ENCODE peak calls at places on chromosomes 5 and 9, in seven cellular contexts. J is CD8-positive, alpha-beta memory T cell; L is uterus; H is upper lobe of left lung; V is BE2C; X is AG04450; Z is stomach. F is an unnamed sample.

GRCh38 chr5:137605377-137605776 is 106.3 kb upstream of the SPOCK1 start:
- DNase-seq in J (no peak), L (no peak), H (no peak), V (no peak), X (no peak), Z (no peak), F (peak; percentile 21)

GRCh38 chr5:126680215-126680817 is 79.6 kb downstream of the PHAX start:
- DNase-seq in J (no peak), L (no peak), H (no peak), V (peak; percentile 74), X (no peak), Z (no peak), F (peak; percentile 32)

GRCh38 chr5:61089351-61089750 is 72.9 kb downstream of the SMIM15 start:
- DNase-seq in J (no peak), L (no peak), H (no peak), V (no peak), X (no peak), Z (no peak), F (no peak)

GRCh38 chr5:173246135-173246495 is 11.1 kb upstream of the NKX2-5 start:
- DNase-seq in J (no peak), L (no peak), H (peak; percentile 30), V (no peak), X (no peak), Z (no peak), F (no peak)

GRCh38 chr5:9622891-9623547 is 7.1 kb downstream of the TAS2R1 start:
- DNase-seq in J (no peak), L (no peak), H (no peak), V (no peak), X (peak; percentile 73), Z (no peak), F (peak; percentile 84)

GRCh38 chr5:76831108-76831447 is 12.2 kb downstream of the F2RL1 start:
- DNase-seq in J (no peak), L (no peak), H (no peak), V (no peak), X (no peak), Z (peak; percentile 46), F (peak; percentile 96)

GRCh38 chr5:121273818-121274433 is 577.8 kb upstream of the FTMT start:
- DNase-seq in J (no peak), L (no peak), H (no peak), V (peak; percentile 43), X (peak; percentile 60), Z (no peak), F (peak; percentile 59)

GRCh38 chr9:78326564-78326963 is 29.6 kb downstream of the PSAT1 start:
- DNase-seq in J (no peak), L (no peak), H (no peak), V (no peak), X (no peak), Z (no peak), F (no peak)

GRCh38 chr5:128537306-128537998 is 593 bp downstream of the FBN2 start:
- DNase-seq in J (no peak), L (peak; percentile 36), H (peak; percentile 87), V (no peak), X (no peak), Z (no peak), F (peak; percentile 34)

GRCh38 chr9:91425270-91425669 is 1.6 kb upstream of the NFIL3 start:
- DNase-seq in J (no peak), L (no peak), H (no peak), V (no peak), X (no peak), Z (no peak), F (no peak)

GRCh38 chr5:112210430-112211005 is 208.6 kb downstream of the EPB41L4A start:
- DNase-seq in J (no peak), L (no peak), H (no peak), V (peak; percentile 54), X (no peak), Z (peak; percentile 58), F (peak; percentile 9)

DNA sequence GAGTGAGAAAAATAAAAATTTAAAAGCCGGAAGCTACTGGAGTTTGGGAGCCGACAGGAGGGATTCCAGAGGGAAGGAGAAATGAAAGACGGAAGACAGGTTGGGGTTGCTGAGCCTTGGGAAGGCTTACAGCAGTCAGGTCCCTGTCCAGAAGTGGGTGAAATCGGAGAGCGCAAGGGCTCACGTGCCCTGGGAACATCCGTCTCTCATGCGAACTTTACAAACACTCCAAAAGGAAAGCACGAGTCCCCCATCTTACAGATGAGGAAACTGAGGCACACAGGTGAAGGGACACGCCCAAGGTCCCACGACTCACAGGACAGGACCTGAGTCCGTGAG is 351 bp upstream of the OLFML2A start:
- DNase-seq in J (no peak), L (no peak), H (no peak), V (no peak), X (no peak), Z (no peak), F (no peak)
- H3K4me3 ChIP-seq in J (peak overlapping the region; percentile 26), L (peak overlapping the region; percentile 80), H (peak overlapping the region; percentile 9), V (peak overlapping the region; percentile 3), X (peak overlapping the region; percentile 64), Z (peak overlapping the region; percentile 58), F (peak overlapping the region; percentile 52)

DNA sequence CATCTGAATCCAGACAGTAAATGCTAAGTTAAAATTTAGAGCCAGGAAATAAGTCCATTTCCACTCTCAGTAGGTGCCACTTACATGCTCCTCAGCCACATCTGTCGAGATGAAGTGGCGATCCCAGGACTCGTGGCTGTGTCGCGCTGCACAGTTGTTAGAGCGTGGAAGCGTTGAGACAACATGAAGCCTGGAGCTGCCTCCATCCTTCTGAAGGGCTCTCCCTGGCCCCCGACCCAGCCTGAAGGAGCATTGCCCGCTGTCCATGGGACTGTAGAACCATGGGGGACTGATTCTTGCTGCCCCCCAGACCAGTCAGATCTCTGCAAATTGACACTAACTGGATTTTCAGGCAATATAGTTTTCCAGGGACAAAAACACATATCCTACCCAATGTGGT is 58.9 kb downstream of the IRX1 start:
- DNase-seq in J (no peak), L (no peak), H (no peak), V (no peak), X (no peak), Z (no peak), F (no peak)
- H3K9me3 ChIP-seq in J (no peaks in the 10 kb centered on the region), L (no peaks in the 10 kb centered on the region), H (no peaks in the 10 kb centered on the region), V (no peaks in the 10 kb centered on the region), X (peaks cover 54% of the 10 kb centered on the region), Z (no peaks in the 10 kb centered on the region), F (peaks cover 3% of the 10 kb centered on the region)

GRCh38 chr9:130660683-130661460 is 3.5 kb upstream of the PRDM12 start:
- DNase-seq in J (no peak), L (no peak), H (peak; percentile 82), V (no peak), X (no peak), Z (no peak), F (no peak)
- H3K4me3 ChIP-seq in J (no peak overlapping the region), L (peak overlapping the region; percentile 11), H (no peak overlapping the region), V (peak overlapping the region; percentile 8), X (no peak overlapping the region), Z (peak overlapping the region; percentile 38), F (no peak overlapping the region)

DNA sequence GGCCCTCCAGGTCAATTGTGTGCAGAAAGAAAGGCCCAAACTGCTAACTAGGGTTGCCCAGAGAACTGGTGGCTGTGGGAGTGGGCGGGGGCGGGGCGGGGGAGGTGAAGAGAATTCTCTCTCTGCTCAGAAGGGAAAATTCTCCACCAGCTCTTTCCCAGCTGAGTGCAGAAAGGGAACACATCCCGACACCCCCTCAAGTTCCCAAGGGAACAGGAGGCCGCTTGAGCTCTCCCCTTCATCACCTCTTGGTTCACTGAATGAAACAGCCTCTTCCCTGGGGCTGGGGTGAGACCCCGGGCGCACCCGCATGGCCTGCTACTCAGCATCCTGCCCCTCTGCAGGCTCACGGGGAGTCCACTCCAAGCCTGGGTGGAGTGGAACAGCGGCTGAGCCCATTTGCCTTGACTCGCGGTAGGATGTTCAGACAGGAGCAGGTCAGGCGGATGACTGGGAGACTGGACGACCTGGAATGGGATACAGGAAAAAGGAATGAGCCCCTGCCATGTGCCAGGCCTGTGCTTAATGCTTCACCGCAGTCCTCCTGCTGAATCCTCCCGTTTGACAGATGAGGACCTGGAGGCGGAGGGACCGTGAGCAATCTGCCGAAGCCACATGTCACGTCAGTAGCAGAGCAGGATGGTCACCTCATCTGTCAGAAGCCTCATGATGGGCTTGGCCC is 93.8 kb upstream of the FANCC start:
- DNase-seq in J (no peak), L (no peak), H (peak; percentile 61), V (no peak), X (no peak), Z (no peak), F (no peak)
- H3K9me3 ChIP-seq in J (no peaks in the 10 kb centered on the region), L (no peaks in the 10 kb centered on the region), H (no peaks in the 10 kb centered on the region), V (no peaks in the 10 kb centered on the region), X (no peaks in the 10 kb centered on the region), Z (no peaks in the 10 kb centered on the region), F (no peaks in the 10 kb centered on the region)

DNA sequence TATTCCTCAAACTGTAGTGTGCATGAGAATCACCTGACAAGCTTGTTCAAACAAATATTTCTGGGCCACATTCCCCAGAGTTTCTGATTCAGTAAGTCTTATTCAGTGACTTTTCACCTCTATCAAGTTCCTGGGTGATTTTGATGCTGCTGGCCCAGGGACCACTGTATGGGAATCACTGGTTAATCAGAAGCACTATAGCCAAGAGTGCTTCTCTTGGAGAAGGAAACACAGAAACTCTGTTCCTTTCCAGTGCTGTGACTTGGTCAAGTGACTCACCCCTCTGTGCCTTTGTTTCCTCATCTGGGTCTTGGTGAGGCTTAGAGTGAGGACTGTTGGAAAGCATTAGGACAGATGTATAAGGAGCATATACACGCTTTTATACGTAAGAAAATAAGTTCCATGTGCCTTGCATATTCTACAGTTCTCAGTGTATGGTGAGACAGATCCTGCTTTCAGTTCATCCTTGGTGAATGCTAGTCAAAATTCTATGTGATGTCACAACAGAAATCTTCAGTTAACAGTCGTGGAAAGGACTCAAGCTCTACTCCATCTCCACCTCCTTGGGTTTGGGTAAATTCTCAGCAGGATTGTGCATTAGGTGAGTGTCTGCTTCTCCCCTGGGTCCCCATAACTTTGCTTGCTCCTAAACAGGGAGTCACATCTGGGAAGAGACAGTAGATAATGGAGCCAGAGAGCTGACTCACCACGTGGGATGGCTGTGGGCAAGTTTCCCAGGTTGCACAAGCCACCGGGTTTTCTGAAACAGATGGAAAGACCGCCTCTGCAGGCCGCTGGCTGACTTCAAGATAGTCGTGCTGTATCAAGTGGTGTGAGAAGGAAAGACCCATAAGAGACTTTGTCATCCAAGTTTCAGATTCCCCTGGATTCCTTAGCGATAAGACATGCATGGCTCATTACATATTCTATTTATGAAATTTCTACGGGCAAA is 117.0 kb downstream of the NXNL2 start:
- DNase-seq in J (no peak), L (peak; percentile 95), H (no peak), V (peak; percentile 65), X (peak; percentile 94), Z (peak; percentile 51), F (peak; percentile 98)
- H3K4me3 ChIP-seq in J (no peak overlapping the region), L (no peak overlapping the region), H (no peak overlapping the region), V (no peak overlapping the region), X (peak overlapping the region; percentile 37), Z (no peak overlapping the region), F (peak overlapping the region; percentile 19)

DNA sequence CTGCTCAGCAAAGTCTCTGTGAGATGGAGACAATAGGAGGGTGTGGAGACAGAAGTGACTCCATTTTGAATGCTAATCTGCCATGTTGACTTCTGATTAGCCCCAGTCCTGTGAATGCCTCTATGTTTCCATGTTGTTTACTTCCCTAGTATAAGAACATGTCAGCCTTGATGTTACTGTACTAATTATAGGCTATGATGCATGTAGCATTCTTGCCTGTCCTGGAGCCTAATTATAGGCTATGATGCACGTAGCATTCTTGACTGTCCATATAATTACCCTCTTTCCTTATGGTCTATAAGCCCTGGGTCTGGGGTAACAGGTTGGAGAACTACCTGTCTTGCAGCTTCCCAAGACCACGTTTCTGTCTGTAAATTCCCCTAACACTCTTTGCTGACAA is 353.3 kb upstream of the CLINT1 start:
- DNase-seq in J (no peak), L (no peak), H (no peak), V (no peak), X (no peak), Z (no peak), F (no peak)
- H3K9me3 ChIP-seq in J (no peaks in the 10 kb centered on the region), L (no peaks in the 10 kb centered on the region), H (no peaks in the 10 kb centered on the region), V (no peaks in the 10 kb centered on the region), X (no peaks in the 10 kb centered on the region), Z (no peaks in the 10 kb centered on the region), F (no peaks in the 10 kb centered on the region)